ENCODE peak calls at places on chromosome X, in six cellular contexts. One of them, this sample, is unnamed.

GRCh38 chrX:16727637-16728036 is 8.2 kb downstream of the SYAP1 start:
- DNase-seq in HCT116: no peak
- DNase-seq in colonic mucosa: no peak
- DNase-seq in transverse colon: no peak
- DNase-seq in suprapubic skin: no peak
- DNase-seq in Caco-2: no peak
- DNase-seq in this sample: no peak

GRCh38 chrX:37697169-37697760 is 11.7 kb downstream of the XK start:
- DNase-seq in HCT116: no peak
- DNase-seq in Caco-2: no peak
- DNase-seq in suprapubic skin: no peak
- DNase-seq in transverse colon: no peak
- DNase-seq in colonic mucosa: no peak
- DNase-seq in this sample: no peak

GRCh38 chrX:132165651-132166050 is 37.8 kb upstream of the FRMD7 start:
- DNase-seq in transverse colon: no peak
- DNase-seq in suprapubic skin: no peak
- DNase-seq in HCT116: no peak
- DNase-seq in colonic mucosa: no peak
- DNase-seq in Caco-2: no peak
- DNase-seq in this sample: no peak

GRCh38 chrX:53599781-53600396 is 86.6 kb downstream of the HUWE1 start:
- DNase-seq in HCT116: no peak
- DNase-seq in colonic mucosa: no peak
- DNase-seq in suprapubic skin: no peak
- DNase-seq in Caco-2: no peak
- DNase-seq in transverse colon: no peak
- DNase-seq in this sample: no peak

GRCh38 chrX:34053931-34054330 is 78.2 kb downstream of the FAM47A start:
- DNase-seq in colonic mucosa: no peak
- DNase-seq in Caco-2: no peak
- DNase-seq in suprapubic skin: no peak
- DNase-seq in transverse colon: no peak
- DNase-seq in HCT116: no peak
- DNase-seq in this sample: no peak

GRCh38 chrX:29666361-29666760 is 549.0 kb upstream of the MAGEB2 start:
- DNase-seq in transverse colon: no peak
- DNase-seq in HCT116: no peak
- DNase-seq in colonic mucosa: no peak
- DNase-seq in suprapubic skin: no peak
- DNase-seq in Caco-2: no peak
- DNase-seq in this sample: no peak

GRCh38 chrX:11064851-11065600 is 46.1 kb upstream of the HCCS start:
- DNase-seq in suprapubic skin: no peak
- DNase-seq in transverse colon: no peak
- DNase-seq in colonic mucosa: no peak
- DNase-seq in Caco-2: peak; percentile 13
- DNase-seq in HCT116: no peak
- DNase-seq in this sample: no peak

GRCh38 chrX:110210417-110211139 is 107.3 kb downstream of the AMMECR1 start:
- DNase-seq in colonic mucosa: no peak
- DNase-seq in transverse colon: no peak
- DNase-seq in Caco-2: no peak
- DNase-seq in HCT116: peak; percentile 40
- DNase-seq in suprapubic skin: no peak
- DNase-seq in this sample: no peak

GRCh38 chrX:104921606-104922205 is 298.8 kb downstream of the TEX13A start:
- DNase-seq in colonic mucosa: no peak
- DNase-seq in transverse colon: no peak
- DNase-seq in HCT116: no peak
- DNase-seq in suprapubic skin: peak; percentile 60
- DNase-seq in Caco-2: no peak
- DNase-seq in this sample: no peak

GRCh38 chrX:9942086-9942485 is 25.1 kb upstream of the CLDN34 start:
- DNase-seq in transverse colon: peak; percentile 11
- DNase-seq in colonic mucosa: no peak
- DNase-seq in Caco-2: no peak
- DNase-seq in suprapubic skin: no peak
- DNase-seq in HCT116: no peak
- DNase-seq in this sample: peak; percentile 9

GRCh38 chrX:150648296-150648940 is 44.8 kb upstream of the MTMR1 start:
- DNase-seq in colonic mucosa: no peak
- DNase-seq in HCT116: no peak
- DNase-seq in Caco-2: no peak
- DNase-seq in suprapubic skin: no peak
- DNase-seq in transverse colon: no peak
- DNase-seq in this sample: no peak

GRCh38 chrX:106612403-106612789 is 618 bp downstream of the RADX start:
- DNase-seq in HCT116: no peak
- DNase-seq in colonic mucosa: no peak
- DNase-seq in transverse colon: no peak
- DNase-seq in Caco-2: peak; percentile 10
- DNase-seq in suprapubic skin: no peak
- DNase-seq in this sample: no peak

GRCh38 chrX:9909254-9909653 is 57.9 kb upstream of the CLDN34 start:
- DNase-seq in suprapubic skin: no peak
- DNase-seq in colonic mucosa: no peak
- DNase-seq in HCT116: no peak
- DNase-seq in transverse colon: no peak
- DNase-seq in Caco-2: no peak
- DNase-seq in this sample: no peak

GRCh38 chrX:139058831-139059495 is 347.4 kb upstream of the FGF13 start:
- DNase-seq in transverse colon: no peak
- DNase-seq in colonic mucosa: no peak
- DNase-seq in Caco-2: no peak
- DNase-seq in suprapubic skin: no peak
- DNase-seq in HCT116: no peak
- DNase-seq in this sample: no peak

GRCh38 chrX:11770320-11770719 is 12.3 kb downstream of the MSL3 start:
- DNase-seq in transverse colon: peak; percentile 28
- DNase-seq in colonic mucosa: no peak
- DNase-seq in Caco-2: peak; percentile 22
- DNase-seq in HCT116: peak; percentile 22
- DNase-seq in suprapubic skin: no peak
- DNase-seq in this sample: no peak

GRCh38 chrX:31836479-31836878 is 764.6 kb upstream of the FTHL17 start:
- DNase-seq in colonic mucosa: no peak
- DNase-seq in HCT116: no peak
- DNase-seq in suprapubic skin: no peak
- DNase-seq in Caco-2: no peak
- DNase-seq in transverse colon: no peak
- DNase-seq in this sample: no peak

GRCh38 chrX:68599256-68600152 is 48.0 kb upstream of the STARD8 start:
- DNase-seq in HCT116: no peak
- DNase-seq in Caco-2: no peak
- DNase-seq in colonic mucosa: no peak
- DNase-seq in transverse colon: no peak
- DNase-seq in suprapubic skin: no peak
- DNase-seq in this sample: no peak

GRCh38 chrX:140503714-140504351 is 1.0 kb downstream of the SOX3 start:
- DNase-seq in suprapubic skin: no peak
- DNase-seq in colonic mucosa: no peak
- DNase-seq in Caco-2: no peak
- DNase-seq in transverse colon: no peak
- DNase-seq in HCT116: no peak
- DNase-seq in this sample: no peak

GRCh38 chrX:70496491-70496890 is 51.9 kb downstream of the DLG3 start:
- DNase-seq in suprapubic skin: no peak
- DNase-seq in Caco-2: no peak
- DNase-seq in HCT116: no peak
- DNase-seq in colonic mucosa: no peak
- DNase-seq in transverse colon: no peak
- DNase-seq in this sample: no peak

GRCh38 chrX:37357436-37357835 is 8.3 kb downstream of the PRRG1 start:
- DNase-seq in Caco-2: no peak
- DNase-seq in suprapubic skin: no peak
- DNase-seq in transverse colon: no peak
- DNase-seq in colonic mucosa: no peak
- DNase-seq in HCT116: no peak
- DNase-seq in this sample: no peak

GRCh38 chrX:338281-338835 is 19.8 kb upstream of the GTPBP6 start:
- DNase-seq in transverse colon: no peak
- DNase-seq in suprapubic skin: no peak
- DNase-seq in HCT116: no peak
- DNase-seq in Caco-2: no peak
- DNase-seq in colonic mucosa: no peak
- DNase-seq in this sample: no peak
- H3K9me3 ChIP-seq in transverse colon: no peaks in the 10 kb centered on the region
- H3K9me3 ChIP-seq in suprapubic skin: no peaks in the 10 kb centered on the region
- H3K9me3 ChIP-seq in HCT116: no peaks in the 10 kb centered on the region
- H3K9me3 ChIP-seq in Caco-2: peaks cover 7% of the 10 kb centered on the region
- H3K9me3 ChIP-seq in colonic mucosa: no peaks in the 10 kb centered on the region
- H3K9me3 ChIP-seq in this sample: no peaks in the 10 kb centered on the region

DNA sequence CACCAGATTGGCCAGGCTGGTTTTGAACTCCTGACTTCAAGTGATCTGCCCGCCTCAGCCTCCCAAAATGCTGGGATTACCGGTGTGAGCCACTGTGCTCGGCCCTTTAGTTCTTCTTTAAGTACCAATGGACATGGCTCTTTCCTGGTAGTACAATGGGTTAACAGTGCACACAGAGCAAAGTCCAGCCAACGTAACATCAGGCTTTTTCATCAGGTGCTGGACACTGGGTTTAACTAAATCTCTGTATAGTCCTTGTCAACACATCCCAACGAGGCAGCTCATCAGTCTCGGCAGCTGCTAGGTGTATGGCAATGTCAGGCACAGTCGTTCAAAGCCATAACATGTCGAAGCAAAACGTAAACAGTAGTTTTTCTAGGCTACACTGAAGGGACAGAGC is 93.8 kb downstream of the HDAC8 start:
- DNase-seq in suprapubic skin: no peak
- DNase-seq in colonic mucosa: peak; percentile 18
- DNase-seq in HCT116: no peak
- DNase-seq in Caco-2: peak; percentile 31
- DNase-seq in transverse colon: no peak
- DNase-seq in this sample: no peak
- H3K9me3 ChIP-seq in suprapubic skin: no peaks in the 10 kb centered on the region
- H3K9me3 ChIP-seq in colonic mucosa: no peaks in the 10 kb centered on the region
- H3K9me3 ChIP-seq in HCT116: no peaks in the 10 kb centered on the region
- H3K9me3 ChIP-seq in Caco-2: no peaks in the 10 kb centered on the region
- H3K9me3 ChIP-seq in transverse colon: no peaks in the 10 kb centered on the region
- H3K9me3 ChIP-seq in this sample: no peaks in the 10 kb centered on the region

GRCh38 chrX:153799326-153799725 is 4.9 kb downstream of the SSR4 start:
- DNase-seq in HCT116: no peak
- DNase-seq in transverse colon: no peak
- DNase-seq in suprapubic skin: no peak
- DNase-seq in Caco-2: no peak
- DNase-seq in colonic mucosa: no peak
- DNase-seq in this sample: no peak

GRCh38 chrX:153794897-153795816 is 689 bp downstream of the SSR4 start:
- DNase-seq in transverse colon: peak; percentile 19
- DNase-seq in Caco-2: no peak
- DNase-seq in suprapubic skin: peak; percentile 74
- DNase-seq in colonic mucosa: no peak
- DNase-seq in HCT116: no peak
- DNase-seq in this sample: no peak

GRCh38 chrX:153800177-153800722 is 5.8 kb downstream of the SSR4 start:
- DNase-seq in suprapubic skin: no peak
- DNase-seq in colonic mucosa: no peak
- DNase-seq in HCT116: no peak
- DNase-seq in Caco-2: no peak
- DNase-seq in transverse colon: no peak
- DNase-seq in this sample: no peak

GRCh38 chrX:153800746-153801145 is 6.3 kb downstream of the SSR4 start:
- DNase-seq in HCT116: no peak
- DNase-seq in Caco-2: no peak
- DNase-seq in transverse colon: no peak
- DNase-seq in suprapubic skin: no peak
- DNase-seq in colonic mucosa: no peak
- DNase-seq in this sample: no peak

GRCh38 chrX:153797415-153798015 is 3.0 kb downstream of the SSR4 start:
- DNase-seq in Caco-2: no peak
- DNase-seq in transverse colon: no peak
- DNase-seq in colonic mucosa: no peak
- DNase-seq in suprapubic skin: no peak
- DNase-seq in HCT116: no peak
- DNase-seq in this sample: no peak
- H3K9me3 ChIP-seq in Caco-2: no peaks in the 10 kb centered on the region
- H3K9me3 ChIP-seq in transverse colon: no peaks in the 10 kb centered on the region
- H3K9me3 ChIP-seq in colonic mucosa: no peaks in the 10 kb centered on the region
- H3K9me3 ChIP-seq in suprapubic skin: no peaks in the 10 kb centered on the region
- H3K9me3 ChIP-seq in HCT116: no peaks in the 10 kb centered on the region
- H3K9me3 ChIP-seq in this sample: no peaks in the 10 kb centered on the region

GRCh38 chrX:49133759-49134158 is 10.2 kb upstream of the GPKOW start:
- DNase-seq in colonic mucosa: no peak
- DNase-seq in HCT116: no peak
- DNase-seq in Caco-2: no peak
- DNase-seq in suprapubic skin: no peak
- DNase-seq in transverse colon: no peak
- DNase-seq in this sample: no peak

GRCh38 chrX:49137492-49137891 is 14.0 kb upstream of the GPKOW start:
- DNase-seq in transverse colon: no peak
- DNase-seq in HCT116: no peak
- DNase-seq in suprapubic skin: no peak
- DNase-seq in colonic mucosa: no peak
- DNase-seq in Caco-2: no peak
- DNase-seq in this sample: no peak

DNA sequence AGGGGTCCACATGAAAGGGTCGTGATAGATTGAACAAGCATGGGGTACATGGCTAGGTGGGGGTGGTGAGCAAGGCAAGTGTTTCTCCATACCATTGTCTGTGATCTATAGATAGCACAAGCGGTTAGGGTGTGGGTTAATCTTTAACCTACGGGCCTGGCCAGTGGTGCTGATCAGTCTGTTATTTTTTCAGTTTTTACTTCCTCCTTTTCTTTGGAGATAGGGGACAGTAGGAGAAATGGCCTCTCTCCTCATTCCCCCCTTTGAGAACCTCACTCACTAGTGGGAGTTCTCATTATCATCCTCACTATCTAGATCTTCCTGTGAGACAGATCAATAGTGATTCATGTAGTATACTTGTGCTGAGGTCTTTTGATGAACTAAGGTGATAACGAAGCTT is 16.2 kb upstream of the GPKOW start:
- DNase-seq in HCT116: no peak
- DNase-seq in colonic mucosa: no peak
- DNase-seq in suprapubic skin: no peak
- DNase-seq in Caco-2: peak; percentile 4
- DNase-seq in transverse colon: no peak
- DNase-seq in this sample: no peak
- H3K9me3 ChIP-seq in HCT116: no peaks in the 10 kb centered on the region
- H3K9me3 ChIP-seq in colonic mucosa: peaks cover 4% of the 10 kb centered on the region
- H3K9me3 ChIP-seq in suprapubic skin: no peaks in the 10 kb centered on the region
- H3K9me3 ChIP-seq in Caco-2: no peaks in the 10 kb centered on the region
- H3K9me3 ChIP-seq in transverse colon: no peaks in the 10 kb centered on the region
- H3K9me3 ChIP-seq in this sample: no peaks in the 10 kb centered on the region

GRCh38 chrX:675896-676295 is 45.3 kb downstream of the SHOX start:
- DNase-seq in suprapubic skin: no peak
- DNase-seq in HCT116: no peak
- DNase-seq in transverse colon: no peak
- DNase-seq in colonic mucosa: no peak
- DNase-seq in Caco-2: no peak
- DNase-seq in this sample: no peak
- H3K9me3 ChIP-seq in suprapubic skin: no peaks in the 10 kb centered on the region
- H3K9me3 ChIP-seq in HCT116: no peaks in the 10 kb centered on the region
- H3K9me3 ChIP-seq in transverse colon: no peaks in the 10 kb centered on the region
- H3K9me3 ChIP-seq in colonic mucosa: no peaks in the 10 kb centered on the region
- H3K9me3 ChIP-seq in Caco-2: no peaks in the 10 kb centered on the region
- H3K9me3 ChIP-seq in this sample: no peaks in the 10 kb centered on the region

This sample was measured in T-helper 17 cell.